ENCODE peak calls at places on chromosomes 2 and 18, in eight cellular contexts. U is Calu3; O is BJ; R is stimulated activated CD4-positive, alpha-beta T cell treated with anti-CD3 and anti-CD28 coated beads, TNF-alpha, amount 100 ng/mL, for 24 hours; J is brain microvascular endothelial cell; T is activated T-cell treated with anti-CD3 and anti-CD28 coated beads, Interleukin-2, amount 50 U/mL, for 72 hours; L is NCI-H2227 treated with DMSO at 0.1 percent for 48 hours; Z is stromal cell of bone marrow. V is an unnamed sample.

GRCh38 chr18:46649071-46649862 is 7.8 kb downstream of the LOXHD1 start:
- DNase-seq in U (no peak), O (no peak), R (no peak), J (no peak), T (no peak), L (no peak), Z (no peak), V (no peak)

GRCh38 chr2:230594286-230594840 is 118.3 kb upstream of the CAB39 start:
- DNase-seq in U (no peak), O (no peak), R (no peak), J (no peak), T (no peak), L (no peak), Z (no peak), V (no peak)

GRCh38 chr2:226701052-226701451 is 98.6 kb downstream of the IRS1 start:
- DNase-seq in U (no peak), O (peak), R (no peak), J (peak), T (no peak), L (no peak), Z (peak), V (no peak)

GRCh38 chr18:57533399-57533884 is 53.1 kb downstream of the FECH start:
- DNase-seq in U (no peak), O (no peak), R (no peak), J (peak), T (no peak), L (no peak), Z (peak), V (no peak)

GRCh38 chr2:151518802-151519201 is 109.1 kb downstream of the RIF1 start:
- DNase-seq in U (no peak), O (no peak), R (no peak), J (peak), T (no peak), L (no peak), Z (peak), V (no peak)

GRCh38 chr2:18077724-18078123 is 199.3 kb downstream of the KCNS3 start:
- DNase-seq in U (no peak), O (peak), R (no peak), J (peak), T (no peak), L (no peak), Z (peak), V (no peak)

GRCh38 chr2:241372376-241372992 is 16.4 kb downstream of the FARP2 start:
- DNase-seq in U (no peak), O (no peak), R (no peak), J (no peak), T (no peak), L (no peak), Z (no peak), V (no peak)

GRCh38 chr2:217555075-217555876 is 447.5 kb downstream of the TNS1 start:
- DNase-seq in U (no peak), O (peak), R (no peak), J (no peak), T (no peak), L (no peak), Z (peak), V (no peak)

GRCh38 chr18:23121133-23121532 is 14.2 kb upstream of the CABLES1 start:
- DNase-seq in U (no peak), O (no peak), R (no peak), J (no peak), T (no peak), L (no peak), Z (no peak), V (no peak)

GRCh38 chr2:47246646-47247045 is 91.5 kb upstream of the STPG4 start:
- DNase-seq in U (no peak), O (no peak), R (no peak), J (no peak), T (no peak), L (no peak), Z (no peak), V (no peak)